ENCODE peak calls at places on chromosomes 4 and X, in eight cellular contexts. O, Z, N, C, P, R, J and K are unnamed samples.

GRCh38 chrX:15737957-15738685 is at the start of gene CA5B:
- DNase-seq in O (peak), Z (peak), N (peak), C (peak), P (peak), R (peak), J (peak), K (no peak)

GRCh38 chrX:129954804-129955203 is 27.6 kb upstream of the BCORL1 start:
- DNase-seq in O (no peak), Z (no peak), N (no peak), C (no peak), P (no peak), R (no peak), J (no peak), K (no peak)

GRCh38 chr4:8209176-8209874 is 10.2 kb downstream of the SH3TC1 start:
- DNase-seq in O (no peak), Z (no peak), N (no peak), C (no peak), P (no peak), R (no peak), J (no peak), K (no peak)

GRCh38 chr4:77026322-77026704 is 49.5 kb downstream of the CCNI start:
- DNase-seq in O (no peak), Z (no peak), N (no peak), C (no peak), P (no peak), R (no peak), J (no peak), K (no peak)

GRCh38 chrX:68343551-68343950 is 89.7 kb downstream of the OPHN1 start:
- DNase-seq in O (no peak), Z (no peak), N (no peak), C (no peak), P (peak), R (no peak), J (no peak), K (no peak)

GRCh38 chr4:77385124-77385969 is 220.3 kb upstream of the CXCL13 start:
- DNase-seq in O (peak), Z (peak), N (peak), C (peak), P (peak), R (peak), J (peak), K (peak)

GRCh38 chrX:78357342-78358055 is 30.1 kb upstream of the CYSLTR1 start:
- DNase-seq in O (no peak), Z (peak), N (no peak), C (no peak), P (no peak), R (no peak), J (no peak), K (no peak)

GRCh38 chr4:152165146-152165545 is 370.7 kb downstream of the FBXW7 start:
- DNase-seq in O (peak), Z (peak), N (no peak), C (no peak), P (peak), R (peak), J (no peak), K (no peak)

GRCh38 chr4:152115794-152116193 is 355.0 kb upstream of the GATB start:
- DNase-seq in O (no peak), Z (no peak), N (no peak), C (no peak), P (no peak), R (no peak), J (no peak), K (no peak)

GRCh38 chr4:140125374-140125773 is 28.6 kb downstream of the MAML3 start:
- DNase-seq in O (no peak), Z (no peak), N (no peak), C (no peak), P (peak), R (peak), J (no peak), K (no peak)

GRCh38 chrX:130504019-130504418 is 102.2 kb downstream of the RBMX2 start:
- DNase-seq in O (no peak), Z (no peak), N (no peak), C (no peak), P (no peak), R (no peak), J (no peak), K (no peak)

GRCh38 chr4:6087669-6088068 is 69.4 kb upstream of the C4orf50 start:
- DNase-seq in O (no peak), Z (peak), N (no peak), C (no peak), P (peak), R (peak), J (no peak), K (peak)

GRCh38 chr4:82851902-82852750 is 38.8 kb downstream of the SEC31A start:
- DNase-seq in O (peak), Z (peak), N (no peak), C (no peak), P (peak), R (peak), J (no peak), K (peak)

GRCh38 chr4:98482847-98483806 is 175.3 kb downstream of the TSPAN5 start:
- DNase-seq in O (peak), Z (no peak), N (no peak), C (no peak), P (peak), R (peak), J (no peak), K (no peak)

GRCh38 chrX:71195959-71196727 is 26.9 kb upstream of the GJB1 start:
- DNase-seq in O (no peak), Z (no peak), N (no peak), C (no peak), P (peak), R (no peak), J (no peak), K (no peak)

GRCh38 chr4:130393246-130394041 is 1297.5 kb downstream of the C4orf33 start:
- DNase-seq in O (peak), Z (no peak), N (no peak), C (no peak), P (no peak), R (peak), J (no peak), K (no peak)

GRCh38 chr4:139732991-139733555 is 67.5 kb downstream of the MGST2 start:
- DNase-seq in O (no peak), Z (no peak), N (no peak), C (no peak), P (no peak), R (no peak), J (no peak), K (no peak)